ENCODE peak calls at places on chromosomes 16 and 17, in nine cellular contexts. One of them, this sample, is unnamed.

GRCh38 chr17:44122825-44123355 is 551 bp downstream of the HDAC5 start:
- DNase-seq in B cell: no peak
- DNase-seq in fibroblast of villous mesenchyme: no peak
- DNase-seq in omental fat pad: no peak
- DNase-seq in IMR-90: no peak
- DNase-seq in mucosa of descending colon: no peak
- DNase-seq in H9: no peak
- DNase-seq in WTC11: no peak
- DNase-seq in AG04450: no peak
- DNase-seq in this sample: no peak

GRCh38 chr17:34641368-34641767 is 62.0 kb downstream of the TMEM132E start:
- DNase-seq in B cell: no peak
- DNase-seq in fibroblast of villous mesenchyme: no peak
- DNase-seq in omental fat pad: no peak
- DNase-seq in IMR-90: no peak
- DNase-seq in mucosa of descending colon: no peak
- DNase-seq in H9: no peak
- DNase-seq in WTC11: no peak
- DNase-seq in AG04450: no peak
- DNase-seq in this sample: no peak

GRCh38 chr16:57667526-57668258 is 414 bp upstream of the ADGRG3 start:
- DNase-seq in B cell: no peak
- DNase-seq in fibroblast of villous mesenchyme: peak
- DNase-seq in omental fat pad: no peak
- DNase-seq in IMR-90: peak
- DNase-seq in mucosa of descending colon: no peak
- DNase-seq in H9: peak
- DNase-seq in WTC11: peak
- DNase-seq in AG04450: no peak
- DNase-seq in this sample: no peak

GRCh38 chr16:78675312-78675711 is 575.9 kb downstream of the WWOX start:
- DNase-seq in B cell: no peak
- DNase-seq in fibroblast of villous mesenchyme: peak
- DNase-seq in omental fat pad: no peak
- DNase-seq in IMR-90: peak
- DNase-seq in mucosa of descending colon: no peak
- DNase-seq in H9: no peak
- DNase-seq in WTC11: no peak
- DNase-seq in AG04450: no peak
- DNase-seq in this sample: no peak

GRCh38 chr16:68995011-68995504 is 110.4 kb upstream of the HAS3 start:
- DNase-seq in B cell: no peak
- DNase-seq in fibroblast of villous mesenchyme: no peak
- DNase-seq in omental fat pad: no peak
- DNase-seq in IMR-90: peak
- DNase-seq in mucosa of descending colon: no peak
- DNase-seq in H9: peak
- DNase-seq in WTC11: peak
- DNase-seq in AG04450: no peak
- DNase-seq in this sample: no peak

GRCh38 chr16:24364596-24364995 is 108.5 kb downstream of the CACNG3 start:
- DNase-seq in B cell: no peak
- DNase-seq in fibroblast of villous mesenchyme: no peak
- DNase-seq in omental fat pad: no peak
- DNase-seq in IMR-90: no peak
- DNase-seq in mucosa of descending colon: no peak
- DNase-seq in H9: no peak
- DNase-seq in WTC11: no peak
- DNase-seq in AG04450: no peak
- DNase-seq in this sample: no peak

GRCh38 chr16:68263559-68264127 is 683 bp upstream of the SLC7A6 start:
- DNase-seq in B cell: no peak
- DNase-seq in fibroblast of villous mesenchyme: no peak
- DNase-seq in omental fat pad: no peak
- DNase-seq in IMR-90: no peak
- DNase-seq in mucosa of descending colon: no peak
- DNase-seq in H9: no peak
- DNase-seq in WTC11: no peak
- DNase-seq in AG04450: no peak
- DNase-seq in this sample: no peak

GRCh38 chr16:4685776-4686496 is 7.4 kb upstream of the NUDT16L1 start:
- DNase-seq in B cell: no peak
- DNase-seq in fibroblast of villous mesenchyme: no peak
- DNase-seq in omental fat pad: no peak
- DNase-seq in IMR-90: no peak
- DNase-seq in mucosa of descending colon: no peak
- DNase-seq in H9: no peak
- DNase-seq in WTC11: no peak
- DNase-seq in AG04450: no peak
- DNase-seq in this sample: no peak

GRCh38 chr16:21611546-21612384 is 12.4 kb downstream of the METTL9 start:
- DNase-seq in B cell: no peak
- DNase-seq in fibroblast of villous mesenchyme: peak
- DNase-seq in omental fat pad: no peak
- DNase-seq in IMR-90: no peak
- DNase-seq in mucosa of descending colon: no peak
- DNase-seq in H9: no peak
- DNase-seq in WTC11: no peak
- DNase-seq in AG04450: no peak
- DNase-seq in this sample: no peak

GRCh38 chr16:21611178-21611545 is 11.8 kb downstream of the METTL9 start:
- DNase-seq in B cell: no peak
- DNase-seq in fibroblast of villous mesenchyme: peak
- DNase-seq in omental fat pad: no peak
- DNase-seq in IMR-90: peak
- DNase-seq in mucosa of descending colon: no peak
- DNase-seq in H9: no peak
- DNase-seq in WTC11: no peak
- DNase-seq in AG04450: no peak
- DNase-seq in this sample: no peak

GRCh38 chr16:21613361-21613760 is 14.0 kb downstream of the METTL9 start:
- DNase-seq in B cell: no peak
- DNase-seq in fibroblast of villous mesenchyme: no peak
- DNase-seq in omental fat pad: no peak
- DNase-seq in IMR-90: no peak
- DNase-seq in mucosa of descending colon: no peak
- DNase-seq in H9: no peak
- DNase-seq in WTC11: no peak
- DNase-seq in AG04450: no peak
- DNase-seq in this sample: no peak

GRCh38 chr16:21618261-21618660 is 18.9 kb downstream of the METTL9 start:
- DNase-seq in B cell: no peak
- DNase-seq in fibroblast of villous mesenchyme: no peak
- DNase-seq in omental fat pad: no peak
- DNase-seq in IMR-90: no peak
- DNase-seq in mucosa of descending colon: no peak
- DNase-seq in H9: no peak
- DNase-seq in WTC11: no peak
- DNase-seq in AG04450: no peak
- DNase-seq in this sample: no peak

DNA sequence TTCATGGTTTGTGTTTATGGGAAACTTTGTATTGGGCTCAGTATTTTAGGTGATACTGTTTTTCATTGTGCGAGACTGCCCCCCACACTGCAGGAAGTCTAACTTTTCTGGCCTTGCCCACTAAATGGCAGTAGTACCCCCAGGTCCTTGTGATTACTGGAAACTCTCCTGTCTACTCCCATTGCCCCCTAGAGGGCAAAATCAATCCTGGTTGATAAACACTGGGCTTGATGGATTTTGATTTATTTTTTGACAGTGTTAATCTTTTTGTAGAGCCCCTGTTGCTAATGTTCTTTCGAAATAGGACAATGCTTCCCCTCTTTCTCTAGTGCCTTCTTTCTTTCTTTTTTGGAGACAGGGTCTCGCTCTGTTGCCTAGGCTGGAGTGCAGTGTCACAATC is 15.5 kb downstream of the METTL9 start:
- DNase-seq in B cell: no peak
- DNase-seq in fibroblast of villous mesenchyme: no peak
- DNase-seq in omental fat pad: no peak
- DNase-seq in IMR-90: no peak
- DNase-seq in mucosa of descending colon: no peak
- DNase-seq in H9: no peak
- DNase-seq in WTC11: no peak
- DNase-seq in AG04450: no peak
- DNase-seq in this sample: no peak
- TF ChIP-seq CTCF in B cell: no peak
- TF ChIP-seq CTCF in fibroblast of villous mesenchyme: peak
- TF ChIP-seq CTCF in omental fat pad: no peak
- TF ChIP-seq CTCF in IMR-90: no peak
- TF ChIP-seq CTCF in mucosa of descending colon: no peak
- TF ChIP-seq CTCF in H9: peak
- TF ChIP-seq CTCF in WTC11: no peak
- TF ChIP-seq CTCF in AG04450: peak
- TF ChIP-seq CTCF in this sample: no peak

GRCh38 chr17:45234641-45235040 is 13.0 kb downstream of the FMNL1 start:
- DNase-seq in B cell: peak
- DNase-seq in fibroblast of villous mesenchyme: no peak
- DNase-seq in omental fat pad: no peak
- DNase-seq in IMR-90: no peak
- DNase-seq in mucosa of descending colon: no peak
- DNase-seq in H9: peak
- DNase-seq in WTC11: peak
- DNase-seq in AG04450: no peak
- DNase-seq in this sample: no peak

GRCh38 chr17:45235071-45236001 is 13.7 kb downstream of the FMNL1 start:
- DNase-seq in B cell: peak
- DNase-seq in fibroblast of villous mesenchyme: peak
- DNase-seq in omental fat pad: peak
- DNase-seq in IMR-90: peak
- DNase-seq in mucosa of descending colon: peak
- DNase-seq in H9: peak
- DNase-seq in WTC11: peak
- DNase-seq in AG04450: peak
- DNase-seq in this sample: peak

GRCh38 chr17:45237686-45238085 is 16.0 kb downstream of the FMNL1 start:
- DNase-seq in B cell: no peak
- DNase-seq in fibroblast of villous mesenchyme: no peak
- DNase-seq in omental fat pad: no peak
- DNase-seq in IMR-90: no peak
- DNase-seq in mucosa of descending colon: no peak
- DNase-seq in H9: no peak
- DNase-seq in WTC11: no peak
- DNase-seq in AG04450: no peak
- DNase-seq in this sample: no peak

GRCh38 chr17:45238155-45238774 is 16.6 kb downstream of the FMNL1 start:
- DNase-seq in B cell: no peak
- DNase-seq in fibroblast of villous mesenchyme: no peak
- DNase-seq in omental fat pad: no peak
- DNase-seq in IMR-90: no peak
- DNase-seq in mucosa of descending colon: no peak
- DNase-seq in H9: no peak
- DNase-seq in WTC11: no peak
- DNase-seq in AG04450: no peak
- DNase-seq in this sample: no peak

DNA sequence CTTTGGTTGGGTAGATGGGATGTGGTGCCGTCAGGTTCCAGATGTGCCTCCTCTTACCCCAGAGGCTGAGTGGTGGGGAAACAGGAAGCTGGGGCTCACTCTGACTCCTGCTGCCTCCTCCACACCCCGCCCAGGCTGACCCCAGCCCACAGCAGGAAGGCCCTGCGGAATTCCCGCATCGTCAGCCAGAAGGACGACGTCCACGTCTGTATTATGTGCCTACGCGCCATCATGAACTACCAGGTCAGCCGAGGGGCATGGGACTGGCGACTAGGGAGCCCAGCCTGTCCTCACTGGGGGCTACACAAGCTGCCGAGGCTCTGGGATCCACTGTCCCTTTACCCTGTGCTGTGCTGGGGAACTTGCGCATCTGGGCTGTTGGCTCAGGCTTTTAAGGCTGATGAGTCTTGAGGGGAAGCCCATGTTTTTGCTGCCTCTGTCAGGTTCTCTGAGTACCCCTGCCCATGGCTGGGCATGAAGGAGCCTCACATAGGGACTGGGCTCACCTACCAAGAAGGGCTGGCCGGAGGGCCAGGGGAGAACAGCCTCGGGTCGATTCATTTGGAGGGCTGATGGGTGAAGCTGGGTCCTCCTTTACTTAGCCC is 14.4 kb downstream of the FMNL1 start:
- DNase-seq in B cell: no peak
- DNase-seq in fibroblast of villous mesenchyme: no peak
- DNase-seq in omental fat pad: no peak
- DNase-seq in IMR-90: no peak
- DNase-seq in mucosa of descending colon: no peak
- DNase-seq in H9: peak
- DNase-seq in WTC11: no peak
- DNase-seq in AG04450: no peak
- DNase-seq in this sample: no peak
- TF ChIP-seq CTCF in B cell: peak
- TF ChIP-seq CTCF in fibroblast of villous mesenchyme: no peak
- TF ChIP-seq CTCF in omental fat pad: no peak
- TF ChIP-seq CTCF in IMR-90: no peak
- TF ChIP-seq CTCF in mucosa of descending colon: no peak
- TF ChIP-seq CTCF in H9: no peak
- TF ChIP-seq CTCF in WTC11: peak
- TF ChIP-seq CTCF in AG04450: no peak
- TF ChIP-seq CTCF in this sample: no peak

GRCh38 chr16:73530529-73530928 is 482.6 kb upstream of the ZFHX3 start:
- DNase-seq in B cell: no peak
- DNase-seq in fibroblast of villous mesenchyme: no peak
- DNase-seq in omental fat pad: no peak
- DNase-seq in IMR-90: no peak
- DNase-seq in mucosa of descending colon: no peak
- DNase-seq in H9: no peak
- DNase-seq in WTC11: no peak
- DNase-seq in AG04450: no peak
- DNase-seq in this sample: no peak

GRCh38 chr16:73529303-73530012 is 481.5 kb upstream of the ZFHX3 start:
- DNase-seq in B cell: no peak
- DNase-seq in fibroblast of villous mesenchyme: no peak
- DNase-seq in omental fat pad: no peak
- DNase-seq in IMR-90: no peak
- DNase-seq in mucosa of descending colon: no peak
- DNase-seq in H9: no peak
- DNase-seq in WTC11: no peak
- DNase-seq in AG04450: no peak
- DNase-seq in this sample: no peak

GRCh38 chr16:73531021-73531420 is 483.1 kb upstream of the ZFHX3 start:
- DNase-seq in B cell: no peak
- DNase-seq in fibroblast of villous mesenchyme: no peak
- DNase-seq in omental fat pad: no peak
- DNase-seq in IMR-90: no peak
- DNase-seq in mucosa of descending colon: no peak
- DNase-seq in H9: no peak
- DNase-seq in WTC11: no peak
- DNase-seq in AG04450: no peak
- DNase-seq in this sample: no peak

GRCh38 chr16:73523209-73523608 is 475.3 kb upstream of the ZFHX3 start:
- DNase-seq in B cell: no peak
- DNase-seq in fibroblast of villous mesenchyme: no peak
- DNase-seq in omental fat pad: no peak
- DNase-seq in IMR-90: no peak
- DNase-seq in mucosa of descending colon: no peak
- DNase-seq in H9: no peak
- DNase-seq in WTC11: no peak
- DNase-seq in AG04450: no peak
- DNase-seq in this sample: no peak

GRCh38 chr16:73527191-73527590 is 479.3 kb upstream of the ZFHX3 start:
- DNase-seq in B cell: no peak
- DNase-seq in fibroblast of villous mesenchyme: no peak
- DNase-seq in omental fat pad: no peak
- DNase-seq in IMR-90: peak
- DNase-seq in mucosa of descending colon: no peak
- DNase-seq in H9: no peak
- DNase-seq in WTC11: no peak
- DNase-seq in AG04450: no peak
- DNase-seq in this sample: no peak
- TF ChIP-seq CTCF in B cell: no peak
- TF ChIP-seq CTCF in fibroblast of villous mesenchyme: no peak
- TF ChIP-seq CTCF in omental fat pad: no peak
- TF ChIP-seq CTCF in IMR-90: no peak
- TF ChIP-seq CTCF in mucosa of descending colon: no peak
- TF ChIP-seq CTCF in H9: no peak
- TF ChIP-seq CTCF in WTC11: no peak
- TF ChIP-seq CTCF in AG04450: no peak
- TF ChIP-seq CTCF in this sample: no peak

GRCh38 chr17:77684803-77685580 is 273.5 kb upstream of the TNRC6C start:
- DNase-seq in B cell: no peak
- DNase-seq in fibroblast of villous mesenchyme: no peak
- DNase-seq in omental fat pad: no peak
- DNase-seq in IMR-90: no peak
- DNase-seq in mucosa of descending colon: no peak
- DNase-seq in H9: peak
- DNase-seq in WTC11: no peak
- DNase-seq in AG04450: no peak
- DNase-seq in this sample: no peak
- TF ChIP-seq CTCF in B cell: no peak
- TF ChIP-seq CTCF in fibroblast of villous mesenchyme: no peak
- TF ChIP-seq CTCF in omental fat pad: no peak
- TF ChIP-seq CTCF in IMR-90: no peak
- TF ChIP-seq CTCF in mucosa of descending colon: no peak
- TF ChIP-seq CTCF in H9: no peak
- TF ChIP-seq CTCF in WTC11: no peak
- TF ChIP-seq CTCF in AG04450: no peak
- TF ChIP-seq CTCF in this sample: no peak